ENCODE peak calls at places on chromosomes 3 and 15, in six cellular contexts. M is naive thymus-derived CD4-positive, alpha-beta T cell; O is CD4-positive, CD25-positive, alpha-beta regulatory T cell; K is A549; D is HCT116; P is Peyer's patch. Y is an unnamed sample.

GRCh38 chr3:108006077-108006675 is 84.7 kb downstream of the CD47 start:
- DNase-seq in M (no peak), O (no peak), K (no peak), D (no peak), P (no peak), Y (no peak)

GRCh38 chr3:108552267-108553159 is 36.7 kb downstream of the CIP2A start:
- DNase-seq in M (no peak), O (peak; percentile 53), K (peak; percentile 9), D (peak; percentile 19), P (no peak), Y (no peak)

GRCh38 chr15:31265871-31266711 is 60.5 kb upstream of the KLF13 start:
- DNase-seq in M (peak; percentile 57), O (peak; percentile 87), K (no peak), D (no peak), P (peak; percentile 82), Y (peak; percentile 92)

GRCh38 chr15:72231847-72232461 is 964 bp upstream of the PKM start:
- DNase-seq in M (no peak), O (peak; percentile 62), K (peak; percentile 84), D (no peak), P (no peak), Y (no peak)

GRCh38 chr3:121436641-121437040 is 109.1 kb downstream of the POLQ start:
- DNase-seq in M (no peak), O (no peak), K (no peak), D (no peak), P (no peak), Y (no peak)

GRCh38 chr15:48266029-48266428 is 59.9 kb downstream of the SLC12A1 start:
- DNase-seq in M (no peak), O (no peak), K (no peak), D (no peak), P (no peak), Y (no peak)

GRCh38 chr3:14358426-14359211 is 43.8 kb upstream of the SLC6A6 start:
- DNase-seq in M (no peak), O (no peak), K (no peak), D (no peak), P (no peak), Y (no peak)

GRCh38 chr15:50190166-50190570 is 8.2 kb downstream of the SLC27A2 start:
- DNase-seq in M (no peak), O (no peak), K (no peak), D (no peak), P (no peak), Y (no peak)

GRCh38 chr15:94206463-94207167 is 24.7 kb upstream of the MCTP2 start:
- DNase-seq in M (peak; percentile 44), O (no peak), K (no peak), D (no peak), P (no peak), Y (no peak)

GRCh38 chr3:122928396-122929187 is 99.0 kb downstream of the SEMA5B start:
- DNase-seq in M (no peak), O (no peak), K (no peak), D (no peak), P (no peak), Y (peak; percentile 73)

GRCh38 chr3:60086811-60087210 is 1037.0 kb upstream of the CFAP20DC start:
- DNase-seq in M (peak; percentile 47), O (no peak), K (no peak), D (peak; percentile 32), P (no peak), Y (no peak)

GRCh38 chr15:42068601-42069000 is 25.8 kb downstream of the PLA2G4D start:
- DNase-seq in M (no peak), O (no peak), K (no peak), D (no peak), P (no peak), Y (no peak)

GRCh38 chr15:68729789-68730201 is 90.9 kb downstream of the ANP32A start:
- DNase-seq in M (no peak), O (no peak), K (no peak), D (no peak), P (no peak), Y (no peak)

GRCh38 chr3:18241837-18242236 is 183.3 kb downstream of the SATB1 start:
- DNase-seq in M (no peak), O (no peak), K (no peak), D (no peak), P (no peak), Y (no peak)

GRCh38 chr3:196357905-196358304 is 19.7 kb upstream of the TM4SF19 start:
- DNase-seq in M (no peak), O (no peak), K (no peak), D (no peak), P (no peak), Y (no peak)

GRCh38 chr3:19702416-19703078 is 231.5 kb downstream of the EFHB start:
- DNase-seq in M (no peak), O (no peak), K (no peak), D (no peak), P (no peak), Y (no peak)

GRCh38 chr3:11717768-11718581 is 74.3 kb upstream of the VGLL4 start:
- DNase-seq in M (no peak), O (no peak), K (peak; percentile 38), D (no peak), P (no peak), Y (no peak)

GRCh38 chr3:52479876-52480575 is 15.1 kb upstream of the STAB1 start:
- DNase-seq in M (no peak), O (no peak), K (no peak), D (no peak), P (no peak), Y (no peak)

GRCh38 chr3:186406669-186407635 is 44.9 kb upstream of the DGKG start:
- DNase-seq in M (no peak), O (no peak), K (no peak), D (no peak), P (no peak), Y (no peak)

GRCh38 chr3:152037304-152037703 is 163.9 kb downstream of the SUCNR1 start:
- DNase-seq in M (no peak), O (no peak), K (no peak), D (no peak), P (no peak), Y (no peak)

GRCh38 chr3:179811321-179812095 is 158.7 kb downstream of the USP13 start:
- DNase-seq in M (no peak), O (no peak), K (peak; percentile 11), D (peak; percentile 61), P (no peak), Y (no peak)

GRCh38 chr3:13827256-13827655 is 52.6 kb downstream of the WNT7A start:
- DNase-seq in M (no peak), O (no peak), K (no peak), D (no peak), P (no peak), Y (peak; percentile 20)

GRCh38 chr3:53498993-53499641 is 4.7 kb downstream of the CACNA1D start:
- DNase-seq in M (no peak), O (no peak), K (no peak), D (no peak), P (no peak), Y (no peak)

GRCh38 chr15:72846027-72846426 is 62.5 kb upstream of the ADPGK start:
- DNase-seq in M (no peak), O (no peak), K (no peak), D (no peak), P (no peak), Y (no peak)

GRCh38 chr3:32440481-32441350 is 49.1 kb downstream of the CMTM7 start:
- DNase-seq in M (peak; percentile 12), O (no peak), K (no peak), D (no peak), P (no peak), Y (no peak)

DNA sequence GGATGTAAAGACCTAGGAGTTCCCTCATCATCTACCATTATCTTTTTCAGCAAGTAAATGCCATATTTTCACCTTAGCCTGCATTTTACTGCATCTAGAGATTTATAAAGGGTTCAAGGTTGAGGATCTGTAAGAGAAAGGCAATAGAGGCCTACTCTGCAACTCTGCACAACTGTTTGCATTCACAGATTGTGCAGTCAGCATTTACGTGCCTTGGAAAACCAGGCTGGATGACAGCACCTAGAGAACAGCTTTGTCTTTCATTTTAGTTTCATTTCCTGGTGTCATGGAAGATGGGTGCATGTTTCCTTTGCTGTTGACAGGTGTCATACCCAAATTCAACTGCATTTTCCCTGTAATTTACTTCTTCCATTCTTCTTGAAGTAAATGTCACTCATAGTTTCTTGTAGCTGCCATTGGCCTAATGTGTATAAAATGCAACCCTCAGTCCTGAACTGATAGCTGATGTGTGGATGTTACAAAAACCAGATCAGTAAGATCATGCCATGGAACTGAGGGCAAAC is 817.5 kb downstream of the SQOR start:
- DNase-seq in M (no peak), O (no peak), K (no peak), D (no peak), P (no peak), Y (no peak)
- H3K9me3 ChIP-seq in M (no peaks in the 10 kb centered on the region), O (peaks cover 7% of the 10 kb centered on the region), K (no peaks in the 10 kb centered on the region), D (peaks cover 26% of the 10 kb centered on the region), P (no peaks in the 10 kb centered on the region), Y (no peaks in the 10 kb centered on the region)

GRCh38 chr3:138019288-138020069 is 9.5 kb downstream of the CLDN18 start:
- DNase-seq in M (no peak), O (no peak), K (no peak), D (no peak), P (no peak), Y (no peak)
- H3K4me1 ChIP-seq in M (no peaks in the 10 kb centered on the region), O (no peaks in the 10 kb centered on the region), K (no peaks in the 10 kb centered on the region), D (no peaks in the 10 kb centered on the region), P (no peaks in the 10 kb centered on the region), Y (no peaks in the 10 kb centered on the region)

GRCh38 chr3:138544546-138544945 is 49.5 kb downstream of the CEP70 start:
- DNase-seq in M (no peak), O (no peak), K (no peak), D (no peak), P (no peak), Y (no peak)

GRCh38 chr3:138547342-138547975 is 46.6 kb downstream of the CEP70 start:
- DNase-seq in M (no peak), O (no peak), K (no peak), D (no peak), P (no peak), Y (no peak)

DNA sequence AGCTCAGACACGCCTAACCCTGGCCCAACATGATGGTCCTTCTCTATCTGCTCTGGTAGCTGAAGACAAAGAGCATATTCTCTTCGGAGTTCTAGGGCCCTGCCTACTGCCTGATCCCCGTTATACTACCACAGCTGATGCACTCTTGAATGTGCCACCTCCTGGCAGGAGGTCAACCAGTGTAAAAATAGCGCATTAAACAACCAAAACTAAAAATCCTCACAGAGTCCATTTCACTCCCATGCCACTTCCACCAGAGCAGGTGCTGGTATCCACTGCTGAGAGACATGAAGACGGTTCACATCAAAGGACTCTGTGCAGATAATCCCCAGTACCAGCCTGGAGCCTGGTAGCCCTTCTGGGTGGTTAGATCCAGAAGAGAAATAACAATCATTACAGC is 44.5 kb downstream of the CEP70 start:
- DNase-seq in M (no peak), O (no peak), K (no peak), D (no peak), P (no peak), Y (no peak)
- H3K9me3 ChIP-seq in M (peaks cover 2% of the 10 kb centered on the region), O (peaks cover 41% of the 10 kb centered on the region), K (peaks cover 4% of the 10 kb centered on the region), D (peaks cover 3% of the 10 kb centered on the region), P (no peaks in the 10 kb centered on the region), Y (peaks cover 83% of the 10 kb centered on the region)

DNA sequence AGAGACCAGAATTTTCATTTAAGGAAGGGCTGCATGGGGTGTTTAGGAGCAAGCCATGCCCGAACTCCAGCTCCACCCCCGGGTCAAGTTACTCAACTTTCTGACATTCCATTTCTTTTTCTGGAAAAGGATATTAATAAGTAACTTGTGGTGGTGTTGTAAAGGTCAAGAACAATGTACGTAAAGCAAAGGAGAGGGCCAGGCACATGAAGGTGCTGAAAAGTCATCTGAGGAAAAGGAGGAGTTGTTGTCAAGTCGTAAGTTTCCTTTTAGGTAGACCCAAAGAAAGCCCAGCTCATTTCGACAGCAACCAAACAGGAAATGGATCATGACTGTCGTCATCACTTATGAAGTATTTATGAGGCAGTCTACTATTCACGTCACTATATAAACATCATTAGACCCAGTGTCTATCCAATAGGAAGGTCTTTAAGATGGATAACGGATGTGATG is 319.6 kb upstream of the IL12A start:
- DNase-seq in M (no peak), O (no peak), K (peak; percentile 62), D (no peak), P (no peak), Y (no peak)
- H3K4me1 ChIP-seq in M (no peaks in the 10 kb centered on the region), O (no peaks in the 10 kb centered on the region), K (peaks cover 24% of the 10 kb centered on the region), D (peaks cover 9% of the 10 kb centered on the region), P (no peaks in the 10 kb centered on the region), Y (no peaks in the 10 kb centered on the region)

Y was measured in spleen.